ENCODE peak calls at places on chromosomes 16 and 17, in seven cellular contexts. L, F, Y, S, J, Q and V are unnamed samples.

GRCh38 chr16:28192811-28193529 is 18.8 kb downstream of the XPO6 start:
- DNase-seq in L (no peak), F (no peak), Y (no peak), S (no peak), J (no peak), Q (peak), V (no peak)

GRCh38 chr17:76051071-76051467 is 21.2 kb downstream of the SRP68 start:
- DNase-seq in L (no peak), F (no peak), Y (no peak), S (no peak), J (no peak), Q (no peak), V (no peak)

GRCh38 chr16:55470533-55471371 is 8.2 kb upstream of the MMP2 start:
- DNase-seq in L (no peak), F (peak), Y (no peak), S (no peak), J (peak), Q (no peak), V (peak)

GRCh38 chr16:5736209-5736608 is 638.6 kb upstream of the EEF2KMT start:
- DNase-seq in L (no peak), F (no peak), Y (no peak), S (no peak), J (no peak), Q (no peak), V (no peak)

GRCh38 chr16:85491798-85492616 is 121.1 kb upstream of the GSE1 start:
- DNase-seq in L (no peak), F (no peak), Y (peak), S (peak), J (no peak), Q (peak), V (peak)

GRCh38 chr16:81148277-81148676 is 52.1 kb upstream of the GCSH start:
- DNase-seq in L (no peak), F (no peak), Y (no peak), S (no peak), J (no peak), Q (no peak), V (no peak)

GRCh38 chr16:73031155-73031866 is 16.6 kb downstream of the ZFHX3 start:
- DNase-seq in L (no peak), F (no peak), Y (no peak), S (no peak), J (no peak), Q (no peak), V (no peak)

GRCh38 chr17:16491703-16492612 is at the start of gene LRRC75A:
- DNase-seq in L (peak), F (peak), Y (no peak), S (peak), J (no peak), Q (peak), V (no peak)

GRCh38 chr17:58525239-58525638 is 10.8 kb upstream of the MTMR4 start:
- DNase-seq in L (no peak), F (peak), Y (no peak), S (no peak), J (peak), Q (no peak), V (no peak)

GRCh38 chr16:49690778-49691177 is 165.1 kb downstream of the ZNF423 start:
- DNase-seq in L (no peak), F (no peak), Y (no peak), S (no peak), J (no peak), Q (no peak), V (no peak)

GRCh38 chr17:75661531-75661930 is 5.4 kb downstream of the RECQL5 start:
- DNase-seq in L (no peak), F (no peak), Y (peak), S (no peak), J (no peak), Q (no peak), V (peak)

GRCh38 chr16:66824006-66824405 is 6.8 kb downstream of the NAE1 start:
- DNase-seq in L (no peak), F (no peak), Y (no peak), S (no peak), J (no peak), Q (no peak), V (no peak)

GRCh38 chr16:66479661-66480264 is 52.7 kb downstream of the BEAN1 start:
- DNase-seq in L (no peak), F (no peak), Y (no peak), S (no peak), J (no peak), Q (no peak), V (no peak)

GRCh38 chr17:50096092-50096491 is 941 bp downstream of the PDK2 start:
- DNase-seq in L (no peak), F (no peak), Y (no peak), S (no peak), J (no peak), Q (no peak), V (no peak)

GRCh38 chr17:11485802-11486421 is 112.4 kb upstream of the DNAH9 start:
- DNase-seq in L (no peak), F (no peak), Y (no peak), S (no peak), J (no peak), Q (no peak), V (no peak)

GRCh38 chr17:57352658-57353057 is 96.3 kb downstream of the MSI2 start:
- DNase-seq in L (no peak), F (no peak), Y (no peak), S (no peak), J (no peak), Q (no peak), V (no peak)

GRCh38 chr16:88759245-88759975 is 25.6 kb downstream of the PIEZO1 start:
- DNase-seq in L (no peak), F (no peak), Y (no peak), S (no peak), J (peak), Q (no peak), V (no peak)

GRCh38 chr17:29131814-29132682 is 48.1 kb downstream of the MYO18A start:
- DNase-seq in L (no peak), F (peak), Y (no peak), S (no peak), J (peak), Q (no peak), V (no peak)

GRCh38 chr17:37610971-37611370 is 1.8 kb upstream of the SYNRG start:
- DNase-seq in L (no peak), F (no peak), Y (no peak), S (no peak), J (no peak), Q (no peak), V (no peak)

GRCh38 chr17:74354123-74354522 is 7.5 kb downstream of the BTBD17 start:
- DNase-seq in L (no peak), F (no peak), Y (no peak), S (peak), J (no peak), Q (no peak), V (no peak)

GRCh38 chr17:76260220-76260619 is 4.9 kb upstream of the UBALD2 start:
- DNase-seq in L (no peak), F (no peak), Y (no peak), S (no peak), J (no peak), Q (no peak), V (no peak)

GRCh38 chr16:13896543-13897182 is 23.3 kb upstream of the ERCC4 start:
- DNase-seq in L (no peak), F (no peak), Y (no peak), S (no peak), J (peak), Q (no peak), V (no peak)

GRCh38 chr17:63431939-63432804 is 13.9 kb downstream of the CYB561 start:
- DNase-seq in L (no peak), F (peak), Y (no peak), S (no peak), J (peak), Q (no peak), V (no peak)

GRCh38 chr16:4511441-4512082 is 27.0 kb downstream of the CDIP1 start:
- DNase-seq in L (peak), F (peak), Y (no peak), S (no peak), J (peak), Q (no peak), V (peak)

GRCh38 chr17:74859439-74860228 is at the start of gene GRIN2C:
- DNase-seq in L (no peak), F (no peak), Y (no peak), S (no peak), J (no peak), Q (peak), V (no peak)

GRCh38 chr16:66925322-66925840 is at the start of gene RRAD:
- DNase-seq in L (no peak), F (peak), Y (no peak), S (peak), J (peak), Q (no peak), V (no peak)